ENCODE peak calls at places on chromosomes 11 and 22, in four cellular contexts. E is H1, B is HepG2, N is GM12878. A is an unnamed sample.

GRCh38 chr11:103830205-103830604 is 206.2 kb upstream of the DDI1 start:
- DNase-seq in N (no peak), B (no peak), E (no peak), A (no peak)

GRCh38 chr11:19276859-19277808 is 36.4 kb upstream of the E2F8 start:
- DNase-seq in B (peak; percentile 28), N (no peak), E (no peak), A (no peak)

GRCh38 chr11:86745571-86745970 is 54.8 kb upstream of the PRSS23 start:
- DNase-seq in E (no peak), N (no peak), B (no peak), A (no peak)

GRCh38 chr11:8658210-8658968 is 24.1 kb downstream of the TRIM66 start:
- DNase-seq in E (no peak), B (no peak), N (no peak), A (no peak)

GRCh38 chr11:122785156-122785605 is 53.1 kb upstream of the CRTAM start:
- DNase-seq in E (no peak), N (no peak), B (no peak), A (no peak)

GRCh38 chr11:73980001-73980960 is 2.4 kb downstream of the UCP2 start:
- DNase-seq in E (no peak), N (peak; percentile 91), B (peak; percentile 38), A (no peak)

GRCh38 chr22:20606041-20606783 is 98.8 kb downstream of the MED15 start:
- DNase-seq in E (peak; percentile 83), N (no peak), B (peak; percentile 78), A (peak; percentile 70)

GRCh38 chr11:117657801-117658200 is 139.2 kb downstream of the DSCAML1 start:
- DNase-seq in B (no peak), N (no peak), E (no peak), A (no peak)

GRCh38 chr22:48256776-48257689 is 1494.6 kb downstream of the TBC1D22A start:
- DNase-seq in E (no peak), B (no peak), N (no peak), A (no peak)

GRCh38 chr11:117766576-117766975 is 30.4 kb downstream of the DSCAML1 start:
- DNase-seq in B (no peak), N (no peak), E (no peak), A (no peak)

GRCh38 chr11:127023991-127024390 is 23.4 kb upstream of the KIRREL3 start:
- DNase-seq in E (no peak), N (no peak), B (no peak), A (no peak)

GRCh38 chr22:45009881-45010531 is at the start of gene PHF21B:
- DNase-seq in B (no peak), N (no peak), E (peak; percentile 91), A (peak; percentile 52)

GRCh38 chr11:114368918-114369680 is 31.2 kb downstream of the C11orf71 start:
- DNase-seq in N (no peak), B (no peak), E (no peak), A (no peak)

GRCh38 chr11:95093548-95093947 is 3.9 kb downstream of the ENDOD1 start:
- DNase-seq in N (no peak), B (no peak), E (no peak), A (no peak)

GRCh38 chr22:28832731-28833130 is 32.4 kb upstream of the XBP1 start:
- DNase-seq in E (no peak), B (no peak), N (no peak), A (no peak)

GRCh38 chr11:110242188-110242587 is 54.2 kb downstream of the RDX start:
- DNase-seq in E (no peak), N (no peak), B (no peak), A (no peak)

GRCh38 chr11:134063991-134064747 is 4.7 kb upstream of the JAM3 start:
- DNase-seq in E (peak; percentile 26), N (no peak), B (no peak), A (no peak)

GRCh38 chr11:1291295-1292017 is 18.0 kb downstream of the TOLLIP start:
- DNase-seq in E (no peak), N (no peak), B (no peak), A (no peak)

GRCh38 chr11:31804439-31805036 is 6.6 kb downstream of the PAX6 start:
- DNase-seq in B (no peak), E (peak; percentile 74), N (no peak), A (no peak)

GRCh38 chr22:25878933-25879332 is 136.9 kb downstream of the MYO18B start:
- DNase-seq in N (no peak), E (no peak), B (no peak), A (no peak)

GRCh38 chr11:74279256-74279655 is 32.2 kb downstream of the P4HA3 start:
- DNase-seq in E (no peak), B (no peak), N (no peak), A (no peak)

GRCh38 chr11:34206598-34207300 is 101.3 kb downstream of the NAT10 start:
- DNase-seq in E (no peak), N (no peak), B (no peak), A (no peak)

GRCh38 chr11:73334244-73335203 is 26.4 kb downstream of the ARHGEF17 start:
- DNase-seq in N (no peak), E (no peak), B (peak; percentile 45), A (no peak)

GRCh38 chr11:134464196-134464595 is 52.2 kb upstream of the B3GAT1 start:
- DNase-seq in E (no peak), B (no peak), N (no peak), A (no peak)

GRCh38 chr11:112715091-112715490 is 246.1 kb upstream of the NCAM1 start:
- DNase-seq in B (no peak), E (no peak), N (no peak), A (no peak)

GRCh38 chr11:93939084-93939780 is 81.9 kb upstream of the HEPHL1 start:
- DNase-seq in E (no peak), B (no peak), N (no peak), A (no peak)

GRCh38 chr11:75474878-75475766 is 42.1 kb upstream of the KLHL35 start:
- DNase-seq in B (no peak), E (peak; percentile 86), N (no peak), A (peak; percentile 56)

GRCh38 chr22:38872831-38873248 is 824 bp upstream of the CBX6 start:
- DNase-seq in N (no peak), B (no peak), E (peak; percentile 79), A (no peak)

GRCh38 chr22:23183107-23183698 is 2.9 kb downstream of the BCR start:
- DNase-seq in N (no peak), E (peak; percentile 71), B (peak; percentile 47), A (peak; percentile 81)

DNA sequence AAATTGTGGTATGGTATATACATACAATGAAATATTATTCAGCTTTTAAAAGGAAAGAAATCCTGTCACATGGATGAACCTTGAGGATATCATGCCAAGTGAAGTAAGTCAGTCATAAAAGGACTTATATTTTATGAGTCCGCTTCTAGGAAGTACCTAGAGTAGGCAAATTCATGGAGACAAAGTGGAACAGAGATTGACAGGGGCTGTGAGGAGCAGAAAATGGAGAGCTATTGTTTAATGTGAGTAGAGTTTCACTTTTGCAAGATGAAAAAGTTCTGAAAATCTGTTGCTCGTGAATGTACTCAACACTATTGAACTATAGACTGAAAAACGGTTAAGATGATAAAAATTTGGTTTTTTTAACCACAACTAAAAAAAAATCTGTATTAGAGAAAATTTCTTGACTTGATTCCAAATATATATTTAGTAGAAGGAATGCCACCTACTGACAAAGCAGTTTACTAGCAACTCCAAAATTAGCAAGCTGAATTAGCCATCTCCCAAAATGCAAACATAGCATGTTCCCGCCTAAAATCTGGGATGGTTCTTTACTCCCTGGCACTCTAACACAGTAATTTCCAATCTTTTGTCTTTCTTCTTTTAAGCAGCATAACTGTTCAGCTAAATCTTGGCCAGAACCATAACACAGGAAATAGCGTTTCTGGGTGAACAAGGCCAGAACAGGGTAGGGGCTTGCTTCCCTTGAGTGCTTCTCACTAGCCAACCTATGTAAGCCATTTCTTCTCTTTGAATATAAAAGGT is 1.5 kb downstream of the UFD1 start:
- DNase-seq in N (no peak), E (no peak), B (peak; percentile 7), A (no peak)
- TF ChIP-seq SUZ12 in N (no peak), E (no peak), B (no peak), A (no peak)

GRCh38 chr11:59437770-59438169 is 1.5 kb downstream of the OR5A1 start:
- DNase-seq in E (no peak), N (no peak), B (no peak), A (no peak)
- TF ChIP-seq ZNF274 in E (no peak), N (no peak), B (no peak), A (no peak)

GRCh38 chr22:46660604-46661201 is 40.5 kb downstream of the GRAMD4 start:
- DNase-seq in E (no peak), N (no peak), B (peak; percentile 41), A (no peak)
- TF ChIP-seq SUZ12 in E (no peak), N (no peak), B (no peak), A (no peak)

DNA sequence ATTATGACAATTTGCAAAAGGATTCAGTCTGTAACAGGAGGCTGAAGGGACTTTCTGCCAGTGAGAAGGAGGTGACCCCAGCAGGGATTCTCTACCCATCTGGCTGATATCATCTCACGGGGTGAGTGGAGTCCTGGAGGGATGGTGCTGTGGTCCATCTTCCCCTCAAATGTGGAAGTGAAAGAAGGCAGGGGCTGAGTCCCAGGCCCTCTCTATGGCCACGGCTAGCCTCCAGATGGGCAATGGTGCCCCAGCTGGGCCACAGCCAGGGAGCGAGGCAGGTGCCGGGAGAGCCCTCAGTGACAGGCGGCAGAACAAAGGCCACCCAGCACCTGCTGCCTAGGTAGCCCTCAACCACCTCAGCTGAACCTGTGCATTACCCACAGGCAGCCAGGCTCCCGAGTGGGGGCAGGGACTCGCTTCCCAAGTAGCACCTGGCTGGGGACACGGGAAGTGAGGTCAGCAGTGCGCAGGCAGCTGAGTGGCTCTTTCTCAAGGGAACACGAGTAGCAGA is 6.7 kb downstream of the NECTIN1 start:
- DNase-seq in N (peak; percentile 17), E (no peak), B (no peak), A (no peak)
- TF ChIP-seq ZNF274 in N (no peak), E (no peak), B (no peak), A (no peak)

DNA sequence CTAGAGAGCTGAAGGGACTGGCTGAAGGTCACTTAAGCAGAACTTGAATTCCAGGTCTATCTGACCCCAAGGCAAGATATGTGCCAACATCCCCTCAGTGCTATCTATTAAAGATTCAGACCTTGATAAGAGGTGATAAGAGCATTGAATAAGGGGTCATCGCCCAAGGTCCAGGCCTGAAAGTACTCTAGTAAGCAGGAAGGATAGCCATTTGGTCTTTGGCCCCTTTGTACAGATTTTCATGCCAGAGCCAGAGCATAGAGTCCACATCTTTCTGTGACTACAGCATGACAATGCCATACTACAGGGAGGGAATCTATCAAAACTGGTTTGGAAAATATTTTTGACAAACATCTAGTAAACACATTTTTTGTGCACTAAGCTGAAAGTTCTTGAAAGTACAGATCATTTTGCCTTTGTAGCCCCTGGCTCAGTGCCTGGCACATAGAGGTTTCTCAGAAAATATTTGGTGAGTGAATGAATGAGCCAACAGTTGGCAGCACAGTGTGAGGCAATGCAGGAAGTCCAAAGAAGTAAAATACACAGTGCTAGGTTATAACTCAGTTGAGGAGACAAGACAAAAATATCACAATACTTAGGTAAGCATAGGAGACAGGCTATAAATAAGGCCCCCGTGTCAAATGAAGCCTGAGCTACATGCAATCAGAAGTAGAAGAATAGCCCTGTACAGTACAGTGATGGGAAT is 15.1 kb upstream of the RRAS2 start:
- DNase-seq in B (peak; percentile 38), E (peak; percentile 20), N (no peak), A (no peak)
- TF ChIP-seq SUZ12 in B (no peak), E (no peak), N (no peak), A (no peak)

GRCh38 chr11:72249961-72250360 is 6.0 kb upstream of the PHOX2A start:
- DNase-seq in E (no peak), N (no peak), B (no peak), A (no peak)
- TF ChIP-seq ZNF274 in E (no peak), N (no peak), B (no peak), A (no peak)

A was measured in NT2/D1.